ENCODE peak calls at places on chromosome X, in six cellular contexts. Y, T, X, N, E and S are unnamed samples.

GRCh38 chrX:75131973-75132627 is 24.0 kb downstream of the ABCB7 start:
- DNase-seq in T (no peak), N (no peak), E (no peak), X (no peak), Y (no peak), S (no peak)

GRCh38 chrX:56794831-56795230 is 65.8 kb downstream of the NBDY start:
- DNase-seq in N (no peak), T (no peak), X (no peak), E (no peak), Y (no peak), S (no peak)

GRCh38 chrX:16096131-16096530 is 27.2 kb upstream of the GRPR start:
- DNase-seq in N (no peak), E (no peak), X (no peak), Y (no peak), T (no peak), S (no peak)

GRCh38 chrX:25083661-25084060 is 67.9 kb upstream of the ARX start:
- DNase-seq in X (no peak), E (no peak), T (no peak), Y (no peak), N (no peak), S (no peak)

GRCh38 chrX:7170903-7171302 is 22.9 kb upstream of the PUDP start:
- DNase-seq in E (no peak), T (no peak), Y (no peak), N (peak), X (peak), S (peak)

GRCh38 chrX:66902081-66902480 is 263.2 kb upstream of the EDA2R start:
- DNase-seq in Y (no peak), T (no peak), E (no peak), N (no peak), X (no peak), S (no peak)

GRCh38 chrX:47080215-47080914 is 2.1 kb downstream of the RGN start:
- DNase-seq in X (no peak), Y (no peak), T (no peak), N (no peak), E (no peak), S (no peak)

GRCh38 chrX:129360175-129360574 is 163.1 kb downstream of the SMARCA1 start:
- DNase-seq in X (peak), N (peak), Y (no peak), E (peak), T (peak), S (peak)

GRCh38 chrX:105781794-105782193 is 40.5 kb upstream of the NRK start:
- DNase-seq in X (no peak), Y (no peak), N (no peak), E (no peak), T (no peak), S (no peak)

GRCh38 chrX:149161438-149162088 is 343.5 kb downstream of the IDS start:
- DNase-seq in N (no peak), X (no peak), E (no peak), Y (no peak), T (no peak), S (no peak)

GRCh38 chrX:155857561-155857960 is 23.6 kb upstream of the VAMP7 start:
- DNase-seq in X (no peak), Y (no peak), N (peak), E (no peak), T (no peak), S (peak)

GRCh38 chrX:39728025-39728424 is 369.7 kb downstream of the BCOR start:
- DNase-seq in X (no peak), N (peak), T (peak), Y (no peak), E (no peak), S (no peak)

GRCh38 chrX:11478971-11479370 is 185.8 kb downstream of the AMELX start:
- DNase-seq in T (peak), E (no peak), N (no peak), Y (no peak), X (peak), S (no peak)

GRCh38 chrX:79366888-79367749 is at the start of gene ITM2A:
- DNase-seq in T (no peak), E (no peak), X (no peak), N (peak), Y (peak), S (peak)

GRCh38 chrX:153556767-153557166 is 39.3 kb downstream of the ATP2B3 start:
- DNase-seq in T (no peak), X (no peak), N (no peak), Y (no peak), E (no peak), S (no peak)

GRCh38 chrX:154372612-154373022 is 1.8 kb downstream of the FLNA start:
- DNase-seq in T (peak), Y (no peak), E (no peak), X (peak), N (peak), S (peak)

GRCh38 chrX:56783450-56783831 is 54.4 kb downstream of the NBDY start:
- DNase-seq in N (no peak), X (no peak), T (no peak), Y (peak), E (no peak), S (no peak)

GRCh38 chrX:103780701-103781402 is 4.2 kb downstream of the PLP1 start:
- DNase-seq in N (no peak), X (no peak), E (no peak), Y (no peak), T (no peak), S (no peak)

GRCh38 chrX:75181721-75182120 is 25.6 kb upstream of the ABCB7 start:
- DNase-seq in T (peak), Y (no peak), X (no peak), E (no peak), N (peak), S (no peak)

GRCh38 chrX:119071381-119071780 is 1.4 kb upstream of the CT47C1 start:
- DNase-seq in X (no peak), T (no peak), E (no peak), N (no peak), Y (no peak), S (peak)

GRCh38 chrX:154776753-154777152 is 14.1 kb downstream of the DKC1 start:
- DNase-seq in X (no peak), N (no peak), Y (no peak), E (no peak), T (no peak), S (no peak)

GRCh38 chrX:72245461-72246089 is 6.7 kb upstream of the ERCC6L start:
- DNase-seq in E (peak), X (peak), T (peak), Y (no peak), N (peak), S (peak)

GRCh38 chrX:123835661-123836371 is 24.0 kb upstream of the XIAP start:
- DNase-seq in Y (no peak), X (peak), N (peak), T (peak), E (peak), S (no peak)

GRCh38 chrX:120309873-120310730 is 1.2 kb downstream of the TMEM255A start:
- DNase-seq in X (no peak), T (peak), N (peak), E (no peak), Y (no peak), S (no peak)

GRCh38 chrX:26442340-26442739 is 226.4 kb downstream of the MAGEB5 start:
- DNase-seq in N (peak), E (peak), Y (no peak), T (no peak), X (no peak), S (no peak)

GRCh38 chrX:116384406-116384805 is 52.0 kb upstream of the SLC6A14 start:
- DNase-seq in X (no peak), E (no peak), Y (no peak), T (no peak), N (peak), S (no peak)

GRCh38 chrX:46456125-46456922 is 88.9 kb downstream of the ZNF674 start:
- DNase-seq in X (peak), N (no peak), Y (no peak), E (no peak), T (no peak), S (no peak)

GRCh38 chrX:18677140-18677834 is 5.4 kb upstream of the RS1 start:
- DNase-seq in T (no peak), X (no peak), Y (no peak), E (no peak), N (no peak), S (no peak)

GRCh38 chrX:150148749-150149672 is 210.7 kb upstream of the EOLA2 start:
- DNase-seq in Y (no peak), X (no peak), E (no peak), N (peak), T (peak), S (no peak)

GRCh38 chrX:30920271-30920670 is 31.2 kb upstream of the TAB3 start:
- DNase-seq in E (no peak), X (no peak), T (no peak), Y (no peak), N (no peak), S (no peak)

GRCh38 chrX:65532016-65532415 is 2.6 kb downstream of the LAS1L start:
- DNase-seq in N (no peak), T (no peak), Y (no peak), X (no peak), E (no peak), S (no peak)

GRCh38 chrX:47859686-47860085 is 23.0 kb downstream of the ZNF81 start:
- DNase-seq in N (no peak), X (no peak), T (no peak), Y (no peak), E (no peak), S (no peak)

DNA sequence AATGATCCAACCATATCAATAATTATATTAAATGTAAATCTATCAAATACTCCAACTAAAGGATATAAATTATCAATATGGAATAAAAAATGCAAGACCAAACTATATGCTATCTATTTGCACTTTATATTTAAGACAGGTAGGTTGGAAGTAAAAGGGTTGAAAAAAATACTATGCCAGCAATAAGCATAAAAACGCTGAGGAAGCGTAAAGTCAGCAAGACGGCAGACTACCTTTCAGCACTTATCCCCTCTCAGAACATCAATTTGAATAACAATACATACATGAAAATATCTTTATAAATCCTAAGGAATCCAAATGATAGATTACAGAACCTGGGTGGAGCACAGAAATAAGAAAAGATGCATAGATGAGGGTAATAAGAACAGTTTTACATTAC is 14.0 kb upstream of the GABRA3 start:
- DNase-seq in N (no peak), Y (no peak), E (no peak), T (no peak), X (no peak), S (no peak)
- H3K4me3 ChIP-seq in N (no peak), Y (no peak), E (no peak), T (no peak), X (no peak), S (no peak)

GRCh38 chrX:136780241-136780640 is 491 bp downstream of the ARHGEF6 start:
- DNase-seq in Y (no peak), E (no peak), T (no peak), N (peak), X (no peak), S (peak)
- H3K4me3 ChIP-seq in Y (peak), E (no peak), T (peak), N (no peak), X (no peak), S (peak)

GRCh38 chrX:102650903-102651241 is 411 bp upstream of the GPRASP1 start:
- DNase-seq in Y (no peak), X (no peak), T (no peak), N (no peak), E (no peak), S (no peak)
- H3K4me3 ChIP-seq in Y (peak), X (peak), T (peak), N (peak), E (no peak), S (no peak)

GRCh38 chrX:330726-331144 is 12.1 kb upstream of the GTPBP6 start:
- DNase-seq in T (no peak), E (no peak), N (no peak), Y (no peak), X (no peak), S (no peak)
- H3K4me3 ChIP-seq in T (no peak), E (no peak), N (no peak), Y (no peak), X (no peak), S (no peak)

GRCh38 chrX:96719161-96719875 is 34.7 kb downstream of the DIAPH2 start:
- DNase-seq in E (no peak), N (no peak), Y (no peak), X (no peak), T (no peak), S (no peak)
- H3K4me3 ChIP-seq in E (no peak), N (no peak), Y (no peak), X (no peak), T (no peak), S (no peak)

GRCh38 chrX:69543572-69543971 is 39.4 kb downstream of the NALF2 start:
- DNase-seq in Y (no peak), X (no peak), N (no peak), E (no peak), T (no peak), S (no peak)
- H3K4me3 ChIP-seq in Y (no peak), X (no peak), N (no peak), E (no peak), T (no peak), S (no peak)

GRCh38 chrX:136856050-136856449 is 24.5 kb downstream of the RBMX start:
- DNase-seq in N (no peak), E (no peak), Y (no peak), T (no peak), X (no peak), S (no peak)
- H3K4me3 ChIP-seq in N (no peak), E (no peak), Y (no peak), T (no peak), X (no peak), S (no peak)